ENCODE peak calls at places on chromosomes 4 and X, in ten cellular contexts. Z is AG04450, Y is lower lobe of right lung, I is epithelial cell of esophagus, J is suprapubic skin, A is OCI-LY7, C is mucosa of descending colon, E is mammary epithelial cell, K is adrenal gland, D is spleen. N is an unnamed sample.
A peak's percentile ranks its signal among the peaks of the same experiment; 100 is the strongest.

GRCh38 chr4:23135792-23136645 is 443.3 kb downstream of the GBA3 start:
- DNase-seq in Z (no peak), Y (no peak), I (peak; percentile 63), J (no peak), A (peak; percentile 63), C (no peak), E (peak; percentile 8), K (no peak), D (no peak), N (peak; percentile 30)

GRCh38 chr4:52873191-52873590 is 11.1 kb downstream of the RASL11B start:
- DNase-seq in Z (no peak), Y (no peak), I (no peak), J (no peak), A (no peak), C (peak; percentile 48), E (peak; percentile 60), K (no peak), D (no peak), N (no peak)

GRCh38 chr4:67014592-67014991 is 530.7 kb downstream of the CENPC start:
- DNase-seq in Z (no peak), Y (no peak), I (no peak), J (no peak), A (no peak), C (no peak), E (no peak), K (no peak), D (no peak), N (no peak)

GRCh38 chr4:97105716-97106115 is 1037.6 kb downstream of the STPG2 start:
- DNase-seq in Z (no peak), Y (no peak), I (no peak), J (no peak), A (no peak), C (no peak), E (no peak), K (no peak), D (no peak), N (no peak)

GRCh38 chrX:148135738-148136137 is 154.6 kb downstream of the FMR1NB start:
- DNase-seq in Z (no peak), Y (no peak), I (peak; percentile 81), J (no peak), A (no peak), C (no peak), E (peak; percentile 60), K (no peak), D (no peak), N (peak; percentile 49)

GRCh38 chr4:833731-834367 is 7.9 kb upstream of the CPLX1 start:
- DNase-seq in Z (no peak), Y (peak; percentile 24), I (no peak), J (no peak), A (no peak), C (no peak), E (no peak), K (no peak), D (peak; percentile 69), N (no peak)

GRCh38 chr4:10096201-10096975 is 20.2 kb downstream of the WDR1 start:
- DNase-seq in Z (peak; percentile 80), Y (peak; percentile 70), I (peak; percentile 97), J (no peak), A (no peak), C (peak; percentile 64), E (peak; percentile 97), K (peak; percentile 92), D (peak; percentile 90), N (peak; percentile 87)

GRCh38 chr4:4704267-4704666 is 155.2 kb upstream of the MSX1 start:
- DNase-seq in Z (no peak), Y (no peak), I (no peak), J (no peak), A (no peak), C (no peak), E (no peak), K (no peak), D (no peak), N (peak; percentile 66)

GRCh38 chr4:14771091-14771490 is 231.2 kb upstream of the CPEB2 start:
- DNase-seq in Z (no peak), Y (no peak), I (peak; percentile 92), J (no peak), A (no peak), C (no peak), E (peak; percentile 61), K (no peak), D (no peak), N (no peak)

GRCh38 chrX:18886344-18887161 is 97.4 kb downstream of the PHKA2 start:
- DNase-seq in Z (no peak), Y (peak; percentile 84), I (peak; percentile 66), J (peak; percentile 83), A (peak; percentile 19), C (peak; percentile 81), E (peak; percentile 45), K (peak; percentile 93), D (peak; percentile 90), N (peak; percentile 41)

GRCh38 chr4:8911311-8912088 is 39.9 kb upstream of the HMX1 start:
- DNase-seq in Z (no peak), Y (peak; percentile 37), I (no peak), J (peak; percentile 69), A (no peak), C (no peak), E (no peak), K (peak; percentile 34), D (peak; percentile 67), N (peak; percentile 66)

GRCh38 chrX:57453901-57454300 is 137.9 kb upstream of the ZXDB start:
- DNase-seq in Z (no peak), Y (no peak), I (peak; percentile 53), J (no peak), A (peak; percentile 56), C (no peak), E (peak; percentile 13), K (no peak), D (no peak), N (peak; percentile 24)

GRCh38 chr4:17981063-17981462 is 40.5 kb downstream of the LCORL start:
- DNase-seq in Z (no peak), Y (no peak), I (peak; percentile 47), J (no peak), A (no peak), C (no peak), E (no peak), K (no peak), D (no peak), N (no peak)

DNA sequence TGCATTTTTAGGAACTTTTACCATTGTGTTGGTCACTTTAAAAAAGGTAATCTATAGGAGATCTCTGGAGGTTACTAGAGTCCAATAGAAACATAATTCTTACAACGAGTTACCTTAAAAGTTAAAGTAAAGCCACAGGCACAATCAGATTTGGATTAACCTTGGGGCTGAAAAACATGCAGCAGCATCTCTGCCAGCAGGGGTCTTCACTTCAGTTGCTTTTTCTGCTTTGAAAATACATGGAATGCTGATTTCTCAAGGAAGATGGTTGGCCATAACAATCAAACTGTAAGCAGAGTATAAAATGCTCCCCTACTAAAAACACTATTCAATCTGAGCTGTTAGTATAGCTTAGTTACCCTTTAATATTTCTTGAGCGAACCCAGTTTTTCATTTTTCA is 1072.3 kb upstream of the PCDH10 start:
- DNase-seq in Z (no peak), Y (no peak), I (no peak), J (no peak), A (no peak), C (no peak), E (no peak), K (no peak), D (no peak), N (no peak)
- TF ChIP-seq CTCF in Z (peak; percentile 29), Y (no peak), I (no peak), J (no peak), A (peak; percentile 42), C (no peak), E (no peak), K (no peak), D (no peak), N (no peak)

GRCh38 chrX:139091878-139092277 is 380.4 kb upstream of the FGF13 start:
- DNase-seq in Z (no peak), Y (no peak), I (peak; percentile 28), J (no peak), A (no peak), C (no peak), E (no peak), K (no peak), D (no peak), N (no peak)
- H3K4me3 ChIP-seq in Z (no peak overlapping the region), Y (no peak overlapping the region), I (no peak overlapping the region), J (no peak overlapping the region), A (no peak overlapping the region), C (no peak overlapping the region), E (no peak overlapping the region), K (no peak overlapping the region), D (no peak overlapping the region), N (no peak overlapping the region)

GRCh38 chr4:85228264-85228663 is 246.7 kb upstream of the ARHGAP24 start:
- DNase-seq in Z (no peak), Y (no peak), I (no peak), J (no peak), A (peak; percentile 13), C (no peak), E (no peak), K (no peak), D (no peak), N (no peak)
- TF ChIP-seq CTCF in Z (no peak), Y (no peak), I (peak; percentile 17), J (no peak), A (peak; percentile 71), C (no peak), E (no peak), K (no peak), D (no peak), N (no peak)

GRCh38 chr4:142473218-142473959 is 372.7 kb downstream of the INPP4B start:
- DNase-seq in Z (no peak), Y (peak; percentile 46), I (peak; percentile 46), J (no peak), A (no peak), C (no peak), E (peak; percentile 61), K (no peak), D (peak; percentile 76), N (no peak)

GRCh38 chr4:142475663-142476062 is 370.4 kb downstream of the INPP4B start:
- DNase-seq in Z (no peak), Y (no peak), I (peak; percentile 77), J (no peak), A (no peak), C (no peak), E (peak; percentile 66), K (no peak), D (no peak), N (peak; percentile 10)

GRCh38 chr4:142473960-142474338 is 372.2 kb downstream of the INPP4B start:
- DNase-seq in Z (no peak), Y (no peak), I (no peak), J (no peak), A (peak; percentile 5), C (no peak), E (no peak), K (no peak), D (peak; percentile 40), N (no peak)

GRCh38 chr4:142480244-142480643 is 365.9 kb downstream of the INPP4B start:
- DNase-seq in Z (no peak), Y (no peak), I (peak; percentile 18), J (no peak), A (no peak), C (no peak), E (peak; percentile 30), K (no peak), D (no peak), N (peak; percentile 8)

DNA sequence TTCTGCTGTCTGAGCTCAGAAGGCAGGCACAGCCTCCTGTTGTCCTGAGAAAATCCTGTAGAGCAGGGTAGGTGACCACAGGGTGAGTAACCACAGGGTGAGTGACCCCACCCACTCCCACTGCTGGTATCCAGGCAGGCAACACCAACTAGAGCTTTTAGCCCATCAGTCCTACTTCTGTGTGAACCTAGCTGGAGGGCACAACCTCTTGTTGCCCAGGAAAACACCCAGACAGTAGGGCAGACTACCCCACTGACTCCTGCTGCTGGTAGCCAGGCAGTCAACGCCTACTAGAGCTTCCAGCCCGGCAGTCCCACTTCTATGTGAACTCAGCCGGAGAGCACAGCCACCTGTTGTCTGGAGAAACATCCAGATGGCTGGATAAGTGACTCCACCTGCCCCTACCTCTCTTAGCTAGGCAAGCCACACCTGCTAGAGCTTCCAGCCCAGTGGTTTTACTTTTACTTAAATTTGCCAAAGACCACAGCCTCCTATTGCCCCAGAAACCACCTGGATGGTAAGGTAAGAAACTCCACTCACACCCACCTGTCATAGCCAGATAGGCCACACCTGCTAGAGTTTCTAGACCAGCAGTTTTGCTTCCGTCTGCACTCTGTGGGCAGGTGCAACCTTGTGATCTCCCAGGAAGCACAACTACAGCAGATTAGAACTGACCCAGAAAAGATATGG is 371.6 kb downstream of the INPP4B start:
- DNase-seq in Z (no peak), Y (no peak), I (peak; percentile 93), J (no peak), A (no peak), C (no peak), E (peak; percentile 95), K (no peak), D (no peak), N (no peak)
- H3K4me3 ChIP-seq in Z (no peak overlapping the region), Y (no peak overlapping the region), I (no peak overlapping the region), J (no peak overlapping the region), A (no peak overlapping the region), C (no peak overlapping the region), E (no peak overlapping the region), K (no peak overlapping the region), D (no peak overlapping the region), N (no peak overlapping the region)

N was measured in AG10803.